ENCODE peak calls at places on chromosomes 13 and 19, in seven cellular contexts. R is OCI-LY7, S is MM.1S, X is HCT116, Q is PC-9, V is PC-3, E is hepatocyte. C is an unnamed sample. For H3K9me3 and H3K9me2, the result is how much of the 10 kb centered on the place peaks cover.

GRCh38 chr13:39779337-39780270 is 124.1 kb downstream of the COG6 start:
- DNase-seq in Q (no peak), E (no peak), R (no peak), V (peak), S (no peak), X (no peak), C (no peak)

GRCh38 chr13:32378012-32378411 is 49.9 kb downstream of the N4BP2L1 start:
- DNase-seq in Q (no peak), X (no peak), R (no peak), E (no peak), S (no peak), V (no peak), C (no peak)

GRCh38 chr13:75876371-75877050 is 240.4 kb downstream of the LMO7 start:
- DNase-seq in S (peak), E (peak), Q (peak), R (peak), X (peak), V (peak), C (peak)

GRCh38 chr19:38544569-38545315 is 73.0 kb downstream of the MAP4K1 start:
- DNase-seq in E (no peak), R (peak), V (no peak), X (peak), S (peak), Q (no peak), C (peak)

GRCh38 chr13:79860757-79861156 is 379.8 kb downstream of the NDFIP2 start:
- DNase-seq in S (no peak), Q (no peak), X (no peak), V (no peak), E (peak), R (no peak), C (no peak)

GRCh38 chr19:48290923-48291700 is 21.2 kb downstream of the ZNF114 start:
- DNase-seq in V (peak), X (no peak), R (peak), S (peak), E (peak), Q (peak), C (peak)

GRCh38 chr19:10796653-10797052 is 39.4 kb downstream of the TMED1 start:
- DNase-seq in V (no peak), E (no peak), R (no peak), Q (no peak), S (no peak), X (no peak), C (no peak)

GRCh38 chr19:23999821-24000610 is 85.3 kb downstream of the ZNF726 start:
- DNase-seq in S (no peak), V (no peak), E (no peak), R (no peak), Q (peak), X (no peak), C (no peak)

GRCh38 chr19:4676955-4677731 is 7.0 kb upstream of the MYDGF start:
- DNase-seq in V (peak), S (no peak), X (peak), R (peak), Q (no peak), E (peak), C (peak)

GRCh38 chr13:110388141-110388943 is 81.3 kb downstream of the COL4A2 start:
- DNase-seq in E (peak), V (no peak), S (no peak), R (no peak), X (no peak), Q (peak), C (no peak)

GRCh38 chr13:98710521-98710920 is 42.0 kb downstream of the SLC15A1 start:
- DNase-seq in E (no peak), X (no peak), V (no peak), Q (no peak), R (no peak), S (no peak), C (no peak)

GRCh38 chr13:98706446-98707110 is 45.9 kb downstream of the SLC15A1 start:
- DNase-seq in R (no peak), V (peak), Q (peak), X (no peak), E (peak), S (no peak), C (peak)

GRCh38 chr13:98707309-98707999 is 45.0 kb downstream of the SLC15A1 start:
- DNase-seq in Q (no peak), S (no peak), R (peak), E (no peak), V (no peak), X (no peak), C (peak)
- H3K9me3 ChIP-seq in Q (under half), S (under half), R (under half), E (under half), V (under half), X (under half), C (under half)

GRCh38 chr19:52307275-52307674 is 10.3 kb downstream of the ZNF480 start:
- DNase-seq in R (peak), Q (no peak), V (no peak), X (peak), S (no peak), E (no peak), C (peak)
- H3K4me3 ChIP-seq in R (no peak), Q (no peak), V (no peak), X (no peak), S (no peak), E (no peak), C (no peak)

DNA sequence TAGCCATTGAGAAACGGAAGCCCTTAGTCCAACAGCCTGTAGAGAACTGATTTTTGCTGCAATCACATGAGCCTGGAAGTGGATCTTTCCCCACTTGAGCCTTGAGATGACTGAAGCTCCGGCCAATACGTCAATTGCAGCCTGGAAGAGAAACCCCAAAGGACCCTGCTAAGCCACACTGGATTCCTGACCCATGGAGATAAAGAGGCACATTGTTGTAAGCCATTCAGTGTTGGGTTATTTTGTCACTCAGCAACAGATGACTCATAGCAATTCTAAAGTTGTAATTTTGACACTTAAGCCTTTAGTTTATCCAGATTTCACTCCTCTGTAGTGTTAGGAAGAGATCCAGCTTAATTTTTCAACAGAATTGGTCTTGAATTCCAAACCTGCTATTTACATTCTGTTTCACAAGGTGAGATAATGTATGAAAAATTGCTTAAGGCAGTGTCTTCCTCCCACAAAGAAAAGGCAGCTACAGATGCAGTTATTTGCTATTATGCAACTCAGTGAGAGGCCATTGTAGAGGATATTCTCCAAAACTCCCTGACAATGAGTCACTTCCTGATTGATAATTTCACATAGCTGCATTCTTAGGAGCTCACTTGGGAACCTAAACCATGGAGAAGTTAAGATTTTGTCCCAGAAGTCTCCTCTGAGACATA is 59.4 kb upstream of the TSHZ3 start:
- DNase-seq in R (no peak), E (peak), S (no peak), Q (no peak), V (peak), X (no peak), C (no peak)
- H3K9me2 ChIP-seq in R (under half), E (under half), S (under half), Q (under half), V (under half), X (under half), C (under half)

GRCh38 chr19:37056776-37057175 is 21.5 kb upstream of the ZNF420 start:
- DNase-seq in V (no peak), R (no peak), E (no peak), X (no peak), S (no peak), Q (no peak), C (no peak)
- H3K9me3 ChIP-seq in V (under half), R (under half), E (under half), X (under half), S (under half), Q (under half), C (under half)

DNA sequence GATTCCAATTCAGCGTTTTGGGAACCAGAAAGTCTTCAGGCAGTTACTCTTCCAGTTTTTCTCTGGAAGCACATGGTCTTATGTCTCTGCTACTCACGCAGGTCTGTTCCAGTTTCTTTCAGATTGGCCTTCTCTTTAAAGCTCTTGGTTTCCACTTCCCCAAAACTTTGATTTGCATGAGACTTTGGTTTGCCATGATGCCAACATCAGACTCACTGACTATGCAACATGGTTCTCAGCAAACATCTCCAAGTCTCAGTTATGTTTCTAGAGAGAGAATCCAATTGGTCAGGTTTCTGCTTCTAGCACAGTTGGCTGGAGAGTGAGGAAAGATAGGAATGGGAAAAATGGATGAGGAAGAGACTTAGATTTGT is 3.1 kb downstream of the AKAP11 start:
- DNase-seq in S (peak), V (no peak), E (no peak), X (no peak), R (peak), Q (no peak), C (peak)
- H3K4me3 ChIP-seq in S (no peak), V (no peak), E (no peak), X (no peak), R (peak), Q (no peak), C (peak)

GRCh38 chr13:35879111-35879510 is 252.1 kb downstream of the DCLK1 start:
- DNase-seq in X (no peak), S (peak), R (no peak), V (no peak), Q (no peak), E (no peak), C (no peak)
- H3K9me2 ChIP-seq in X (under half), S (under half), R (under half), V (under half), Q (under half), E (under half), C (under half)

DNA sequence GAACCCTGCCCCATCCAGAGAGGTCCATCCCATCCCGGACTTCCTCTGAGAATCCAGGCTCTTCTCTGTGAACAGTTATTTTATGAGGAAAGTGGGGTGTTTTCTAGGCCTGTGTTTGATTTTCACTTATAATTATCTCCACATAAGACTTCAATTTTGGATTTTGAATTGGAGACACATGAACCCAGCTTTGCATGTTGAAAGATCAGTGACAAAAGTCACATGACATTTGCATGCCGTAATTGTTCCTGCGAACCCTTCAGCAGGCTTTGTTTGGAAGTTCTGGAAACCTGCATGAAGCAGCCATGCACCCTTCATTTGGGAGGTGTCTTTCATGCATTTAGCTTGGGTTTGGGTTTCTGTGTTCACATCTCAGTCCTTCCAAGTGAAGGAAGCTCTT is 44.9 kb upstream of the ZNF536 start:
- DNase-seq in R (no peak), V (no peak), E (no peak), Q (no peak), S (no peak), X (no peak), C (no peak)
- H3K9me3 ChIP-seq in R (under half), V (under half), E (under half), Q (under half), S (under half), X (under half), C (under half)

DNA sequence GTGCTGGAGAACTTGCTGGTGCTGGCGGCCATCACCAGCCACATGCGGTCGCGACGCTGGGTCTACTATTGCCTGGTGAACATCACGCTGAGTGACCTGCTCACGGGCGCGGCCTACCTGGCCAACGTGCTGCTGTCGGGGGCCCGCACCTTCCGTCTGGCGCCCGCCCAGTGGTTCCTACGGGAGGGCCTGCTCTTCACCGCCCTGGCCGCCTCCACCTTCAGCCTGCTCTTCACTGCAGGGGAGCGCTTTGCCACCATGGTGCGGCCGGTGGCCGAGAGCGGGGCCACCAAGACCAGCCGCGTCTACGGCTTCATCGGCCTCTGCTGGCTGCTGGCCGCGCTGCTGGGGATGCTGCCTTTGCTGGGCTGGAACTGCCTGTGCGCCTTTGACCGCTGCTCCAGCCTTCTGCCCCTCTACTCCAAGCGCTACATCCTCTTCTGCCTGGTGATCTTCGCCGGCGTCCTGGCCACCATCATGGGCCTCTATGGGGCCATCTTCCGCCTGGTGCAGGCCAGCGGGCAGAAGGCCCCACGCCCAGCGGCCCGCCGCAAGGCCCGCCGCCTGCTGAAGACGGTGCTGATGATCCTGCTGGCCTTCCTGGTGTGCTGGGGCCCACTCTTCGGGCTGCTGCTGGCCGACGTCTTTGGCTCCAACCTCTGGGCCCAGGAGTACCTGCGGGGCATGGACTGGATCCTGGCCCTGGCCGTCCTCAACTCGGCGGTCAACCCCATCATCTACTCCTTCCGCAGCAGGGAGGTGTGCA is 587 bp downstream of the S1PR4 start:
- DNase-seq in V (no peak), X (no peak), S (no peak), R (peak), E (no peak), Q (no peak), C (no peak)
- H3K4me3 ChIP-seq in V (no peak), X (no peak), S (no peak), R (peak), E (no peak), Q (no peak), C (no peak)